ENCODE peak calls at places on chromosomes 11 and 22, in six cellular contexts. One of them, this sample, is unnamed.

GRCh38 chr22:38755155-38755910 is 465 bp downstream of the SUN2 start:
- DNase-seq in choroid plexus epithelial cell: peak; percentile 59
- DNase-seq in RKO: peak; percentile 89
- DNase-seq in stimulated activated CD8-positive, alpha-beta memory T cell treated with anti-CD3 and anti-CD28 coated beads, Interleukin-15, amount 100 ng/mL, for 1 hour: no peak
- DNase-seq in B cell: peak; percentile 56
- DNase-seq in HuH-7.5: peak; percentile 94
- DNase-seq in this sample: peak; percentile 86

GRCh38 chr11:128215238-128215882 is 372.0 kb downstream of the ETS1 start:
- DNase-seq in choroid plexus epithelial cell: no peak
- DNase-seq in RKO: no peak
- DNase-seq in stimulated activated CD8-positive, alpha-beta memory T cell treated with anti-CD3 and anti-CD28 coated beads, Interleukin-15, amount 100 ng/mL, for 1 hour: no peak
- DNase-seq in B cell: no peak
- DNase-seq in HuH-7.5: no peak
- DNase-seq in this sample: no peak

GRCh38 chr11:119147604-119148333 is 1.1 kb upstream of the ABCG4 start:
- DNase-seq in choroid plexus epithelial cell: no peak
- DNase-seq in RKO: no peak
- DNase-seq in stimulated activated CD8-positive, alpha-beta memory T cell treated with anti-CD3 and anti-CD28 coated beads, Interleukin-15, amount 100 ng/mL, for 1 hour: no peak
- DNase-seq in B cell: no peak
- DNase-seq in HuH-7.5: no peak
- DNase-seq in this sample: no peak

GRCh38 chr22:17946691-17947367 is 77.5 kb downstream of the MICAL3 start:
- DNase-seq in choroid plexus epithelial cell: no peak
- DNase-seq in RKO: no peak
- DNase-seq in stimulated activated CD8-positive, alpha-beta memory T cell treated with anti-CD3 and anti-CD28 coated beads, Interleukin-15, amount 100 ng/mL, for 1 hour: no peak
- DNase-seq in B cell: no peak
- DNase-seq in HuH-7.5: no peak
- DNase-seq in this sample: no peak

GRCh38 chr11:35897019-35897418 is 46.8 kb upstream of the LDLRAD3 start:
- DNase-seq in choroid plexus epithelial cell: no peak
- DNase-seq in RKO: no peak
- DNase-seq in stimulated activated CD8-positive, alpha-beta memory T cell treated with anti-CD3 and anti-CD28 coated beads, Interleukin-15, amount 100 ng/mL, for 1 hour: no peak
- DNase-seq in B cell: no peak
- DNase-seq in HuH-7.5: no peak
- DNase-seq in this sample: no peak

GRCh38 chr11:89355649-89356048 is 135.5 kb downstream of the NOX4 start:
- DNase-seq in choroid plexus epithelial cell: no peak
- DNase-seq in RKO: no peak
- DNase-seq in stimulated activated CD8-positive, alpha-beta memory T cell treated with anti-CD3 and anti-CD28 coated beads, Interleukin-15, amount 100 ng/mL, for 1 hour: no peak
- DNase-seq in B cell: no peak
- DNase-seq in HuH-7.5: no peak
- DNase-seq in this sample: no peak

GRCh38 chr22:46108564-46109473 is 41.5 kb upstream of the PPARA start:
- DNase-seq in choroid plexus epithelial cell: peak; percentile 42
- DNase-seq in RKO: no peak
- DNase-seq in stimulated activated CD8-positive, alpha-beta memory T cell treated with anti-CD3 and anti-CD28 coated beads, Interleukin-15, amount 100 ng/mL, for 1 hour: no peak
- DNase-seq in B cell: no peak
- DNase-seq in HuH-7.5: no peak
- DNase-seq in this sample: peak; percentile 75

GRCh38 chr11:2826679-2827056 is 58.9 kb downstream of the CDKN1C start:
- DNase-seq in choroid plexus epithelial cell: no peak
- DNase-seq in RKO: no peak
- DNase-seq in stimulated activated CD8-positive, alpha-beta memory T cell treated with anti-CD3 and anti-CD28 coated beads, Interleukin-15, amount 100 ng/mL, for 1 hour: no peak
- DNase-seq in B cell: no peak
- DNase-seq in HuH-7.5: no peak
- DNase-seq in this sample: no peak

GRCh38 chr11:15006139-15006759 is 34.1 kb upstream of the CALCA start:
- DNase-seq in choroid plexus epithelial cell: peak; percentile 79
- DNase-seq in RKO: peak; percentile 76
- DNase-seq in stimulated activated CD8-positive, alpha-beta memory T cell treated with anti-CD3 and anti-CD28 coated beads, Interleukin-15, amount 100 ng/mL, for 1 hour: no peak
- DNase-seq in B cell: peak; percentile 47
- DNase-seq in HuH-7.5: peak; percentile 8
- DNase-seq in this sample: peak; percentile 51

GRCh38 chr11:128180446-128181089 is 406.8 kb downstream of the ETS1 start:
- DNase-seq in choroid plexus epithelial cell: peak; percentile 94
- DNase-seq in RKO: peak; percentile 51
- DNase-seq in stimulated activated CD8-positive, alpha-beta memory T cell treated with anti-CD3 and anti-CD28 coated beads, Interleukin-15, amount 100 ng/mL, for 1 hour: no peak
- DNase-seq in B cell: no peak
- DNase-seq in HuH-7.5: no peak
- DNase-seq in this sample: peak; percentile 94

GRCh38 chr11:95108159-95108611 is 18.5 kb downstream of the ENDOD1 start:
- DNase-seq in choroid plexus epithelial cell: peak; percentile 80
- DNase-seq in RKO: no peak
- DNase-seq in stimulated activated CD8-positive, alpha-beta memory T cell treated with anti-CD3 and anti-CD28 coated beads, Interleukin-15, amount 100 ng/mL, for 1 hour: no peak
- DNase-seq in B cell: peak; percentile 37
- DNase-seq in HuH-7.5: no peak
- DNase-seq in this sample: peak; percentile 48

GRCh38 chr11:93957553-93957952 is 63.6 kb upstream of the HEPHL1 start:
- DNase-seq in choroid plexus epithelial cell: no peak
- DNase-seq in RKO: no peak
- DNase-seq in stimulated activated CD8-positive, alpha-beta memory T cell treated with anti-CD3 and anti-CD28 coated beads, Interleukin-15, amount 100 ng/mL, for 1 hour: no peak
- DNase-seq in B cell: no peak
- DNase-seq in HuH-7.5: no peak
- DNase-seq in this sample: no peak

GRCh38 chr11:37657645-37658044 is 1059.6 kb upstream of the RAG2 start:
- DNase-seq in choroid plexus epithelial cell: peak; percentile 64
- DNase-seq in RKO: peak; percentile 40
- DNase-seq in stimulated activated CD8-positive, alpha-beta memory T cell treated with anti-CD3 and anti-CD28 coated beads, Interleukin-15, amount 100 ng/mL, for 1 hour: no peak
- DNase-seq in B cell: no peak
- DNase-seq in HuH-7.5: no peak
- DNase-seq in this sample: peak; percentile 42

GRCh38 chr11:1654388-1655167 is 25.0 kb downstream of the KRTAP5-5 start:
- DNase-seq in choroid plexus epithelial cell: peak; percentile 10
- DNase-seq in RKO: no peak
- DNase-seq in stimulated activated CD8-positive, alpha-beta memory T cell treated with anti-CD3 and anti-CD28 coated beads, Interleukin-15, amount 100 ng/mL, for 1 hour: no peak
- DNase-seq in B cell: no peak
- DNase-seq in HuH-7.5: peak; percentile 51
- DNase-seq in this sample: no peak

GRCh38 chr22:39427751-39428596 is 28.4 kb downstream of the TAB1 start:
- DNase-seq in choroid plexus epithelial cell: no peak
- DNase-seq in RKO: no peak
- DNase-seq in stimulated activated CD8-positive, alpha-beta memory T cell treated with anti-CD3 and anti-CD28 coated beads, Interleukin-15, amount 100 ng/mL, for 1 hour: no peak
- DNase-seq in B cell: no peak
- DNase-seq in HuH-7.5: no peak
- DNase-seq in this sample: no peak

GRCh38 chr11:75326439-75326810 is 25.0 kb downstream of the ARRB1 start:
- DNase-seq in choroid plexus epithelial cell: no peak
- DNase-seq in RKO: no peak
- DNase-seq in stimulated activated CD8-positive, alpha-beta memory T cell treated with anti-CD3 and anti-CD28 coated beads, Interleukin-15, amount 100 ng/mL, for 1 hour: no peak
- DNase-seq in B cell: no peak
- DNase-seq in HuH-7.5: no peak
- DNase-seq in this sample: no peak

GRCh38 chr11:6404341-6405038 is 14.2 kb downstream of the SMPD1 start:
- DNase-seq in choroid plexus epithelial cell: peak; percentile 25
- DNase-seq in RKO: no peak
- DNase-seq in stimulated activated CD8-positive, alpha-beta memory T cell treated with anti-CD3 and anti-CD28 coated beads, Interleukin-15, amount 100 ng/mL, for 1 hour: no peak
- DNase-seq in B cell: no peak
- DNase-seq in HuH-7.5: no peak
- DNase-seq in this sample: peak; percentile 64

GRCh38 chr11:21412652-21413383 is 743.4 kb downstream of the NELL1 start:
- DNase-seq in choroid plexus epithelial cell: no peak
- DNase-seq in RKO: no peak
- DNase-seq in stimulated activated CD8-positive, alpha-beta memory T cell treated with anti-CD3 and anti-CD28 coated beads, Interleukin-15, amount 100 ng/mL, for 1 hour: no peak
- DNase-seq in B cell: no peak
- DNase-seq in HuH-7.5: no peak
- DNase-seq in this sample: no peak

GRCh38 chr11:58466293-58466692 is 24.3 kb upstream of the OR5B12 start:
- DNase-seq in choroid plexus epithelial cell: no peak
- DNase-seq in RKO: no peak
- DNase-seq in stimulated activated CD8-positive, alpha-beta memory T cell treated with anti-CD3 and anti-CD28 coated beads, Interleukin-15, amount 100 ng/mL, for 1 hour: no peak
- DNase-seq in B cell: no peak
- DNase-seq in HuH-7.5: no peak
- DNase-seq in this sample: peak; percentile 7

This sample was measured in EH.